ENCODE peak calls at places on chromosomes 3 and 15, in six cellular contexts. K is HCT116, H is HepG2, S is H1, M is GM12878, O is K562. E is an unnamed sample.
A peak's percentile ranks its signal among the peaks of the same experiment; 100 is the strongest.

GRCh38 chr15:55319537-55320325 is 709 bp downstream of the PIGB start:
- DNase-seq in K (no peak), H (no peak), S (no peak), M (peak; percentile 32), O (peak; percentile 59), E (no peak)

GRCh38 chr3:148833223-148833622 is 5.6 kb downstream of the CPB1 start:
- DNase-seq in K (no peak), H (no peak), S (no peak), M (no peak), O (no peak), E (no peak)

GRCh38 chr3:57918123-57918837 is 89.9 kb upstream of the FLNB start:
- DNase-seq in K (no peak), H (no peak), S (no peak), M (no peak), O (no peak), E (no peak)

GRCh38 chr3:38138347-38139190 is at the start of gene MYD88:
- DNase-seq in K (no peak), H (peak; percentile 63), S (no peak), M (no peak), O (peak; percentile 73), E (peak; percentile 36)

GRCh38 chr15:88609344-88609743 is 11.8 kb upstream of the AEN start:
- DNase-seq in K (no peak), H (no peak), S (no peak), M (no peak), O (no peak), E (no peak)

GRCh38 chr3:117045143-117045542 is 335.6 kb downstream of the TUSC7 start:
- DNase-seq in K (no peak), H (no peak), S (peak; percentile 62), M (no peak), O (no peak), E (peak; percentile 46)

GRCh38 chr3:15014606-15015328 is 50.3 kb downstream of the MRPS25 start:
- DNase-seq in K (no peak), H (no peak), S (no peak), M (no peak), O (no peak), E (no peak)

GRCh38 chr15:35141743-35142356 is 56.8 kb upstream of the NANOGP8 start:
- DNase-seq in K (no peak), H (peak; percentile 0), S (no peak), M (no peak), O (no peak), E (no peak)

GRCh38 chr3:9392041-9392440 is 5.4 kb upstream of the SETD5 start:
- DNase-seq in K (no peak), H (no peak), S (no peak), M (no peak), O (no peak), E (no peak)
- H3K36me3 ChIP-seq in K (peaks cover 44% of the 10 kb centered on the region), H (peaks cover 73% of the 10 kb centered on the region), S (peaks cover 19% of the 10 kb centered on the region), M (peaks cover 64% of the 10 kb centered on the region), O (peaks cover 85% of the 10 kb centered on the region), E (peaks cover 91% of the 10 kb centered on the region)

GRCh38 chr15:31974154-31974794 is 56.0 kb upstream of the CHRNA7 start:
- DNase-seq in K (no peak), H (no peak), S (no peak), M (no peak), O (no peak), E (no peak)

GRCh38 chr15:31974855-31975421 is 55.4 kb upstream of the CHRNA7 start:
- DNase-seq in K (no peak), H (peak; percentile 25), S (no peak), M (no peak), O (peak; percentile 64), E (peak; percentile 49)

GRCh38 chr15:31977138-31977537 is 53.2 kb upstream of the CHRNA7 start:
- DNase-seq in K (no peak), H (no peak), S (no peak), M (no peak), O (no peak), E (no peak)

GRCh38 chr15:31975446-31976229 is 54.7 kb upstream of the CHRNA7 start:
- DNase-seq in K (no peak), H (no peak), S (no peak), M (no peak), O (no peak), E (no peak)

DNA sequence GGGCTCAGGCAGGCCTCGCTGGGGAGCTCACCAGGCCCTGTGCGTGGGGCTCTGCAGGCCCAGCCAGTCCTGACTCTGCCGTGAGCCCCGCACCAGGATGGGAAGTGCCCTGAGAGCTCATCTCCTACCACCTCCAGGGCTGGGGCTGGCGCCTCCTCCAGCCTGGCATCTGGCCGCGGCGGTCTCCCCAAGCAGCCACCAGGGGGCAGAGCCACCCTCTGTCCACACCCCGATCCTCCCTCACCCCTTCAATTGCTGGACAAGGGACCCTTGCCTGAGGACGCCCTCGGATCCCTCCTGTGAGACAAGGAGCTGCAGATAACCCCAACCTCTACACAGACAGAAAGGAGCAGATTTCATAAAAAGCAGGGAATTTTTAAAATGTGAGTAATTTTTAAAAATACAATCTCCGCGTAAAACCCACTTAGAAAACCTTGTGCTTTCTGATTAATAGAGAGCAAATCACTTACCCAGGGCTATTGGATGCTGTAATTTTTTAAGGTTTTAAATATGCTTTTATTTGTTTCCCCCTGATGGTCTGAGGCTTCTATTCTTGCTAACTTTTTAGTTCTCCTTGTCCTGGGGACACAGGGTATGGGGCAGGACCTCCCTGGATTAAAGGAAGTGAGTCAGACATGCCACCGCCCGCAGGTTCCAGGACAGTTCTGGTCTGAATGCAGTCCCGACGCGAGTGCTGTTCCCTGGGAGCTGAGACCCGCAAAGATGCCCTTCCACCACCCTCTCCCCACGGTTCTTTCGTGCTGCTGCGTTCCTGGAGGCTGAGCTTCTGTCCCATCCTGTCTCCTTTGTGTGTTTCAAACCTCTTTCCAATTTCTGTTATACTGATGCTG is 52.3 kb upstream of the CHRNA7 start:
- DNase-seq in K (peak; percentile 32), H (peak; percentile 16), S (no peak), M (no peak), O (peak; percentile 77), E (peak; percentile 49)
- TF ChIP-seq ZNF274 in K (no peak), H (no peak), S (no peak), M (no peak), O (no peak), E (no peak)

GRCh38 chr15:51735211-51735610 is 2.2 kb downstream of the LYSMD2 start:
- DNase-seq in K (no peak), H (no peak), S (no peak), M (no peak), O (no peak), E (no peak)
- H3K9ac ChIP-seq in K (no peak overlapping the region), H (no peak overlapping the region), S (no peak overlapping the region), M (peak overlapping the region; percentile 57), O (no peak overlapping the region), E (no peak overlapping the region)

GRCh38 chr15:85691350-85692240 is 103.1 kb downstream of the KLHL25 start:
- DNase-seq in K (no peak), H (no peak), S (no peak), M (peak; percentile 87), O (no peak), E (no peak)
- H3K36me3 ChIP-seq in K (no peaks in the 10 kb centered on the region), H (peaks cover 12% of the 10 kb centered on the region), S (no peaks in the 10 kb centered on the region), M (peaks cover 12% of the 10 kb centered on the region), O (no peaks in the 10 kb centered on the region), E (peaks cover 49% of the 10 kb centered on the region)

GRCh38 chr3:50140990-50141389 is 14.1 kb upstream of the SEMA3F start:
- DNase-seq in K (no peak), H (no peak), S (no peak), M (no peak), O (no peak), E (no peak)
- TF ChIP-seq ZNF274 in K (no peak), H (no peak), S (no peak), M (no peak), O (no peak), E (no peak)

GRCh38 chr3:20055020-20055775 is 15.0 kb downstream of the KAT2B start:
- DNase-seq in K (no peak), H (no peak), S (no peak), M (no peak), O (no peak), E (no peak)

GRCh38 chr3:20054549-20054987 is 14.3 kb downstream of the KAT2B start:
- DNase-seq in K (peak; percentile 95), H (peak; percentile 78), S (no peak), M (peak; percentile 82), O (no peak), E (no peak)

GRCh38 chr3:20057612-20058180 is 17.4 kb downstream of the KAT2B start:
- DNase-seq in K (no peak), H (no peak), S (no peak), M (no peak), O (no peak), E (no peak)

GRCh38 chr3:20060924-20061323 is 20.7 kb downstream of the KAT2B start:
- DNase-seq in K (no peak), H (no peak), S (no peak), M (no peak), O (no peak), E (no peak)

DNA sequence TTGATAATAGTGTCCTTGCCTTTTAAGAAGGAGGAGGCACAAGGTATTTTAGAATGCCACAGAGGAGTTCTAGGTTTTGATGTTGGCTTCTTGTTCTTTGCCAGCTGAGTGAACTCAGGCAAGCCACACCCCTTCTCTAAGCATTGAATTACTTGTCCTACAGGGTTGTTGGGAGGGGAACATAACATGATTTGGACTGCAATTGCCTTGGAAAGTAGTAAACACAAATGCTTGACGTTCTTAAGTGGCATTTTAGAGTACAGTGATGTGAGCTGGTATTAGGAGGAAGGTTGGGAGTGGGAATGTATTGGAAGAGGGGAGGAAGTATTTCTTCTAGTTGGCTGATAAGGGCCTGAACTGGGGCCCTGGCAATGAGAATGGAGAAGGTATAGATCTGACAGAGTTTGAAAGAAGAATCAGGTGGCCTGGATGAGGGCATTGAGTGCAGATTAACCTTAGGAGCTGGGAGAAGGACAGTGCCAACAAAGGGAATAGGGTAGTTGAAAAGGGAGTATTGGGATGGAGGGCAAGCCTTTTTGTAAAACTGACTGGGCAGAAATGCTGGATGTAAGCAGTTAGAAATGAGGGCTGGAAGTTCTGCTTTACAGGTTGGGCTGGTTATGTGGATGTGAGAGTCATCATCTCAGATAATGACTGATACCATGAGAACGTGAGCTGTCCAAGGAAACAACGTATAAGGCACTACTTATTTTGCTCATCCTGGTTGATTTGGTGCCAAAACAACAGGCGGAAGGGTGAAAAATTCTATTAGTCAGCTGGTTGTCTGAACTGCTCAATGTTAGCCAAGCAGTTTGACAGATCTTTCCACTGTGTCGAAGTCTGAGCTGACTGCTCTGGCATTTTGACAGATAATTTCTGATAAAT is 16.7 kb downstream of the KAT2B start:
- DNase-seq in K (no peak), H (no peak), S (no peak), M (no peak), O (no peak), E (no peak)
- H3K9ac ChIP-seq in K (no peak overlapping the region), H (no peak overlapping the region), S (no peak overlapping the region), M (no peak overlapping the region), O (no peak overlapping the region), E (no peak overlapping the region)

GRCh38 chr3:22159004-22159695 is 408.1 kb upstream of the ZNF385D start:
- DNase-seq in K (no peak), H (peak; percentile 43), S (no peak), M (no peak), O (no peak), E (no peak)
- H3K36me3 ChIP-seq in K (no peaks in the 10 kb centered on the region), H (no peaks in the 10 kb centered on the region), S (no peaks in the 10 kb centered on the region), M (no peaks in the 10 kb centered on the region), O (no peaks in the 10 kb centered on the region), E (no peaks in the 10 kb centered on the region)

E was measured in NT2/D1.